ENCODE peak calls at places on chromosomes 6 and 20, in ten cellular contexts. C, B, S, O, A, D, N, Z, X and P are unnamed samples.

GRCh38 chr6:119129968-119130484 is 51.6 kb upstream of the FAM184A start:
- DNase-seq in C (no peak), B (no peak), S (no peak), O (no peak), A (peak), D (no peak), N (no peak), Z (no peak), X (no peak), P (no peak)

GRCh38 chr6:149855040-149855654 is 9.0 kb downstream of the LRP11 start:
- DNase-seq in C (no peak), B (peak), S (no peak), O (no peak), A (peak), D (no peak), N (no peak), Z (no peak), X (no peak), P (peak)

GRCh38 chr6:1594495-1595200 is 15.1 kb upstream of the FOXC1 start:
- DNase-seq in C (no peak), B (no peak), S (no peak), O (no peak), A (no peak), D (no peak), N (no peak), Z (no peak), X (no peak), P (no peak)

GRCh38 chr6:132964868-132965382 is 150.6 kb downstream of the RPS12 start:
- DNase-seq in C (no peak), B (no peak), S (no peak), O (no peak), A (no peak), D (no peak), N (no peak), Z (no peak), X (no peak), P (no peak)

GRCh38 chr6:41698350-41698781 is 37.0 kb downstream of the TFEB start:
- DNase-seq in C (no peak), B (peak), S (peak), O (no peak), A (peak), D (no peak), N (no peak), Z (no peak), X (no peak), P (peak)

GRCh38 chr20:7497985-7498384 is 442.3 kb downstream of the HAO1 start:
- DNase-seq in C (no peak), B (peak), S (peak), O (no peak), A (peak), D (no peak), N (no peak), Z (no peak), X (no peak), P (no peak)

GRCh38 chr6:75012018-75012417 is 193.8 kb downstream of the COL12A1 start:
- DNase-seq in C (no peak), B (peak), S (no peak), O (no peak), A (no peak), D (no peak), N (no peak), Z (no peak), X (no peak), P (no peak)

GRCh38 chr6:125117818-125118217 is 35.8 kb upstream of the TPD52L1 start:
- DNase-seq in C (no peak), B (no peak), S (peak), O (no peak), A (peak), D (no peak), N (no peak), Z (no peak), X (no peak), P (no peak)

GRCh38 chr6:128519132-128519930 is 1.1 kb downstream of the PTPRK start:
- DNase-seq in C (peak), B (no peak), S (no peak), O (peak), A (peak), D (no peak), N (peak), Z (peak), X (peak), P (no peak)

GRCh38 chr20:59835448-59836395 is 97.7 kb downstream of the SYCP2 start:
- DNase-seq in C (no peak), B (no peak), S (no peak), O (peak), A (peak), D (no peak), N (peak), Z (peak), X (no peak), P (no peak)

GRCh38 chr20:59839372-59839771 is 94.1 kb downstream of the SYCP2 start:
- DNase-seq in C (no peak), B (no peak), S (no peak), O (no peak), A (no peak), D (no peak), N (no peak), Z (no peak), X (no peak), P (no peak)

GRCh38 chr20:59835057-59835447 is 98.4 kb downstream of the SYCP2 start:
- DNase-seq in C (peak), B (no peak), S (no peak), O (peak), A (no peak), D (no peak), N (peak), Z (no peak), X (no peak), P (no peak)

GRCh38 chr20:59837623-59838394 is 95.6 kb downstream of the SYCP2 start:
- DNase-seq in C (no peak), B (no peak), S (no peak), O (no peak), A (no peak), D (no peak), N (no peak), Z (no peak), X (no peak), P (no peak)

GRCh38 chr20:59836768-59837167 is 96.7 kb downstream of the SYCP2 start:
- DNase-seq in C (no peak), B (no peak), S (no peak), O (no peak), A (no peak), D (no peak), N (no peak), Z (no peak), X (no peak), P (no peak)
- H3K4me3 ChIP-seq in C (no peak), B (no peak), S (no peak), O (no peak), A (no peak), D (no peak), N (peak), Z (no peak), X (peak), P (no peak)

GRCh38 chr6:7554533-7555275 is 13.2 kb downstream of the DSP start:
- DNase-seq in C (no peak), B (no peak), S (no peak), O (no peak), A (no peak), D (no peak), N (no peak), Z (no peak), X (no peak), P (no peak)
- H3K4me3 ChIP-seq in C (no peak), B (no peak), S (no peak), O (no peak), A (no peak), D (no peak), N (peak), Z (no peak), X (no peak), P (no peak)

GRCh38 chr6:170294813-170295518 is 4.1 kb upstream of the DLL1 start:
- DNase-seq in C (no peak), B (no peak), S (no peak), O (no peak), A (no peak), D (no peak), N (no peak), Z (no peak), X (no peak), P (no peak)
- H3K4me3 ChIP-seq in C (peak), B (peak), S (peak), O (no peak), A (no peak), D (peak), N (peak), Z (peak), X (peak), P (peak)

GRCh38 chr20:3239026-3239866 is at the start of gene SLC4A11:
- DNase-seq in C (no peak), B (no peak), S (no peak), O (no peak), A (peak), D (peak), N (peak), Z (peak), X (peak), P (no peak)

GRCh38 chr20:3237011-3237957 is 1.7 kb downstream of the SLC4A11 start:
- DNase-seq in C (no peak), B (no peak), S (no peak), O (no peak), A (no peak), D (no peak), N (no peak), Z (no peak), X (no peak), P (no peak)

GRCh38 chr20:3239867-3240775 is 1.1 kb upstream of the SLC4A11 start:
- DNase-seq in C (no peak), B (no peak), S (no peak), O (no peak), A (peak), D (no peak), N (no peak), Z (peak), X (no peak), P (no peak)

GRCh38 chr20:3237958-3238615 is 903 bp downstream of the SLC4A11 start:
- DNase-seq in C (no peak), B (no peak), S (no peak), O (no peak), A (no peak), D (no peak), N (no peak), Z (no peak), X (no peak), P (no peak)

DNA sequence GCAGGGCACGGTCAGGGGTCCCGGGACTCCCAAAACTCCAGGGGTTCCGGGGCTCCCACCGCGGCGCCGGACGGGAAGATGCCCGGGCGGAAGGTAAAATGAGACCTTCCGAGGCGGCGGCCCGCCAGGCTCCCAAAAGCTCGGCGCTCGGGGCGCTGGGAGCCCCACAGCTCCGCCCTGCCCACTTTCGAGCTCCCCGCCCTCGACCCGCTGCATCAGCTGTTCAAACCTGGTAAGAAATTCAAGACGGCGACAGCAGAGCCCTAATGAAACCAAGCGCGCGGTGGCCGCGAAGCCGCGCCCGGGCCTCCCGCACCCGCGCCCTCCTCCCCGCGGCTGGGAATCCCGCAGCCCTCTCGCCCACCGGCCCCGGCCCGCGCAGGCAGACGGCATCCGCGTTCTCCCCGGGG is 369 bp downstream of the SLC4A11 start:
- DNase-seq in C (no peak), B (no peak), S (no peak), O (no peak), A (peak), D (no peak), N (no peak), Z (peak), X (no peak), P (no peak)
- H3K4me3 ChIP-seq in C (peak), B (peak), S (peak), O (peak), A (peak), D (peak), N (peak), Z (peak), X (peak), P (peak)